ENCODE peak calls at places on chromosomes 6 and 20, in five cellular contexts. B, J, D, M and S are unnamed samples.

GRCh38 chr6:16800942-16801341 is 39.7 kb upstream of the ATXN1 start:
- DNase-seq in M (no peak), D (no peak), B (no peak), J (peak), S (no peak)

GRCh38 chr20:4829494-4830211 is 107.9 kb downstream of the PRND start:
- DNase-seq in D (no peak), B (no peak), J (no peak), M (no peak), S (no peak)

GRCh38 chr20:49569403-49570115 is 1.6 kb upstream of the PTGIS start:
- DNase-seq in J (peak), B (no peak), M (no peak), D (no peak), S (no peak)

GRCh38 chr6:13863699-13864155 is 49.4 kb upstream of the MCUR1 start:
- DNase-seq in B (no peak), D (no peak), J (no peak), M (no peak), S (peak)

GRCh38 chr6:36926711-36927110 is 27.8 kb upstream of the PI16 start:
- DNase-seq in J (no peak), D (no peak), B (no peak), M (no peak), S (no peak)

GRCh38 chr6:4253604-4254211 is 118.3 kb upstream of the ECI2 start:
- DNase-seq in D (no peak), M (no peak), J (peak), B (peak), S (peak)

GRCh38 chr20:1500496-1500895 is 9.3 kb upstream of the SIRPB2 start:
- DNase-seq in J (no peak), M (no peak), D (no peak), B (no peak), S (no peak)

GRCh38 chr6:109794201-109794926 is 103.3 kb downstream of the FIG4 start:
- DNase-seq in J (peak), D (no peak), B (no peak), M (peak), S (no peak)

GRCh38 chr20:58669287-58670006 is 18.4 kb downstream of the STX16 start:
- DNase-seq in M (no peak), J (no peak), B (no peak), D (peak), S (no peak)

GRCh38 chr6:43499028-43499815 is 10.9 kb downstream of the LRRC73 start:
- DNase-seq in M (no peak), J (no peak), D (no peak), B (no peak), S (no peak)

GRCh38 chr6:92122746-92123145 is 1296.6 kb downstream of the EPHA7 start:
- DNase-seq in J (peak), B (no peak), D (no peak), M (peak), S (no peak)

GRCh38 chr6:105135056-105135455 is 44.8 kb downstream of the POPDC3 start:
- DNase-seq in M (peak), B (peak), J (peak), D (no peak), S (no peak)

GRCh38 chr6:14333556-14334305 is 216.2 kb downstream of the CD83 start:
- DNase-seq in D (no peak), J (peak), B (no peak), M (no peak), S (no peak)

GRCh38 chr6:135854799-135855198 is 3.3 kb downstream of the PDE7B start:
- DNase-seq in M (no peak), D (no peak), J (no peak), B (no peak), S (no peak)

GRCh38 chr6:143804835-143805239 is 38.3 kb upstream of the LTV1 start:
- DNase-seq in J (no peak), B (no peak), M (no peak), D (no peak), S (peak)

GRCh38 chr6:116828983-116829382 is at the start of gene GPRC6A:
- DNase-seq in J (no peak), B (no peak), D (no peak), M (no peak), S (no peak)

GRCh38 chr6:14113951-14114350 is 3.6 kb upstream of the CD83 start:
- DNase-seq in B (no peak), D (no peak), J (no peak), M (no peak), S (no peak)

GRCh38 chr20:41879151-41879550 is 261.0 kb upstream of the CHD6 start:
- DNase-seq in J (no peak), M (no peak), D (no peak), B (no peak), S (no peak)

GRCh38 chr20:45320948-45321595 is 13.0 kb upstream of the MATN4 start:
- DNase-seq in B (no peak), D (peak), J (no peak), M (no peak), S (no peak)

GRCh38 chr6:4693158-4693557 is 83.0 kb upstream of the CDYL start:
- DNase-seq in M (no peak), B (no peak), J (peak), D (no peak), S (no peak)

GRCh38 chr20:12112089-12112474 is 194.4 kb downstream of the BTBD3 start:
- DNase-seq in J (no peak), D (no peak), M (no peak), B (no peak), S (no peak)

GRCh38 chr20:20085071-20085470 is 32.7 kb downstream of the CFAP61 start:
- DNase-seq in M (no peak), D (no peak), J (no peak), B (no peak), S (no peak)

GRCh38 chr6:139361211-139361610 is 13.2 kb downstream of the CITED2 start:
- DNase-seq in D (no peak), B (no peak), M (no peak), J (no peak), S (no peak)

GRCh38 chr20:51067792-51068191 is 44.9 kb upstream of the KCNG1 start:
- DNase-seq in B (no peak), J (no peak), D (no peak), M (no peak), S (no peak)

GRCh38 chr6:12419626-12420272 is 129.6 kb downstream of the EDN1 start:
- DNase-seq in D (no peak), B (no peak), M (no peak), J (peak), S (no peak)

GRCh38 chr6:137811121-137811911 is 55.7 kb upstream of the TNFAIP3 start:
- DNase-seq in J (peak), M (no peak), B (peak), D (peak), S (peak)

GRCh38 chr6:4979426-4979825 is 24.4 kb downstream of the RPP40 start:
- DNase-seq in J (no peak), D (no peak), M (no peak), B (no peak), S (no peak)

GRCh38 chr20:63093966-63094766 is 87.4 kb upstream of the BHLHE23 start:
- DNase-seq in J (no peak), M (peak), D (no peak), B (no peak), S (no peak)

GRCh38 chr20:36470482-36471062 is 70.7 kb upstream of the MYL9 start:
- DNase-seq in D (no peak), J (no peak), B (no peak), M (no peak), S (no peak)

GRCh38 chr20:56752274-56752673 is 123.2 kb downstream of the TFAP2C start:
- DNase-seq in D (no peak), B (no peak), J (no peak), M (no peak), S (no peak)

GRCh38 chr20:57690525-57690924 is 19.3 kb downstream of the PMEPA1 start:
- DNase-seq in J (no peak), M (no peak), D (no peak), B (no peak), S (no peak)

GRCh38 chr6:108648186-108648585 is 87.5 kb downstream of the FOXO3 start:
- DNase-seq in B (no peak), D (no peak), M (no peak), J (no peak), S (no peak)

GRCh38 chr6:39530201-39530759 is 194.9 kb downstream of the KIF6 start:
- DNase-seq in D (peak), M (no peak), B (no peak), J (no peak), S (no peak)

GRCh38 chr20:50127587-50128519 is 14.9 kb upstream of the UBE2V1 start:
- DNase-seq in J (no peak), D (no peak), B (no peak), M (no peak), S (no peak)

DNA sequence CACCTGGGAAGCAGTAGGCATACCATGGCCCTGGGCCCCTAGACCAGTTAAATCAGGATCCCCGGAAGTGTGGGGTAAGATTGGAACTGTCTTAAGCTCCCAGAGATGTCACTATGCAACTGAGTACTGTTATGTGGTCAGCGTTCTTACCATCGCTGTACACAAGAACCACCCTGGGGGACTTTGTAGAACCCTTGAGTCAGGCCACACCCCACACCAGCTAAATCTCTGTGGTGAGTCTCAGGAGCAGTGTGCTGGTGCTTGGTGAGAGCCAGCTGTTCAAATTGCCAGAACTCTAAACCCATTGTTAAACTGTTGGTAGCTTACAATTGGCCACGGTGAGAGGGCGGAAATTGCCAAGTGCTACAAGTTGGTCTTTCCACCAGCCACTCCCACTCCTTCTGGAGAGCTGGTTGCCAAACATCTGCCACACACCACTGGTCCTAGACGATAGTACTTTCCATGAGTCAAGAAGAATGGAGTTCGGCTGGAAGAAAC is 80.6 kb upstream of the SYNDIG1 start:
- DNase-seq in J (no peak), B (no peak), M (no peak), D (no peak), S (no peak)
- H3K27ac ChIP-seq in J (no peak), B (no peak), M (no peak), D (no peak), S (no peak)

DNA sequence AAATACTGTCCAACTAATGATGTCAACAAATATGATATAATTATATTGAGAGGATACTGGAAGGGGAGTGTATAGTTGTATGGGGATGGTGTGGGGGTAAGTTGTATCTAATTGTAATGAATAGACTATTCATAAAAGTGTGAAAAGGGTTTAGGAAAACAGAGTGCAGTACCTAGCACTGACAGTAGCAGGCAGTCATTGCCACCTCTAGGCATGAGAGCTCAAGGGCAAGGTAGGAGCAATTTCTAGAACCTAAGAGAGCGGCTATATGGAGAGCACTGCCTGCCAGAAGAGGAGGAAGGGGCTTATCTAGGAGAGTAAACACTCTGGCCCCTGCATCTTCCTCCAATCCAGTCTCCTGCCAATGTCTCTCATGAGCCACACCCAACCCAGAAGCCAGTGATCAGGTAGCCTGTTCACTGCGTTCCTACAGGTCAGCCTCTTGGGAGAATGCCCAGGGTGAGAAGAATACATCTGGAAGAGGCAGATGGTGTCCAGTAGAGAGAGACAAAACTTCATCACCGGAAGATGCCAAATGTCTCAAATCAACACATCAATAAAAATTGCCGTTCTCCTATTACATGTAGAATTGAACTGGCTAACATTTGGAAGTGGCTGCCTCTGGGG is 200.0 kb downstream of the LY86 start:
- DNase-seq in J (no peak), B (no peak), D (no peak), M (no peak), S (peak)
- TF ChIP-seq RCOR1 in J (no peak), B (no peak), D (no peak), M (no peak), S (no peak)

GRCh38 chr6:35664945-35665344 is 23.8 kb downstream of the FKBP5 start:
- DNase-seq in B (no peak), M (no peak), D (no peak), J (peak), S (peak)

GRCh38 chr6:35668096-35668495 is 20.6 kb downstream of the FKBP5 start:
- DNase-seq in J (no peak), D (no peak), M (no peak), B (no peak), S (no peak)

GRCh38 chr6:35663447-35664235 is 25.1 kb downstream of the FKBP5 start:
- DNase-seq in M (no peak), D (no peak), J (peak), B (no peak), S (no peak)

GRCh38 chr6:35663001-35663400 is 25.7 kb downstream of the FKBP5 start:
- DNase-seq in M (no peak), B (no peak), J (peak), D (no peak), S (no peak)

GRCh38 chr6:35665573-35665972 is 23.1 kb downstream of the FKBP5 start:
- DNase-seq in D (no peak), B (no peak), M (no peak), J (no peak), S (no peak)
- H3K27ac ChIP-seq in D (no peak), B (no peak), M (no peak), J (no peak), S (peak)

DNA sequence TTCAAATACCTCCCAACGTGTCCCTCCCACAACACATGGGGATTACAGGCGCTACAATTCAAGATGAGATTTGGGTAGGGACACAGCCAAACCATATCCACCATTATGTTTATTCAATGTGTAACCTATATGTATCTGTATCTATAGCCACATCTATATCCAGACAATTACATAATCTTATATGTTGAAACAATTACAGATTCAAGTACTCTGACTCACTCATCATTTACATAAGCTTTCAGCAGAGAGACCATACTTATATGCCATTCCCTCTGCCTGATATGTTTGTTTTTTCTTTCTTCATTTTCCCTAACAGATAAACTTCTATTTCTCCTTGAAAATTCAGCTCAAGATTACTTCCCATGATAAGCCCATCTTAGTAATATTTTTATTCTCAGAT is 163.6 kb downstream of the LAMA2 start:
- DNase-seq in B (no peak), D (no peak), J (no peak), M (no peak), S (no peak)
- TF ChIP-seq RCOR1 in B (no peak), D (no peak), J (no peak), M (no peak), S (no peak)

DNA sequence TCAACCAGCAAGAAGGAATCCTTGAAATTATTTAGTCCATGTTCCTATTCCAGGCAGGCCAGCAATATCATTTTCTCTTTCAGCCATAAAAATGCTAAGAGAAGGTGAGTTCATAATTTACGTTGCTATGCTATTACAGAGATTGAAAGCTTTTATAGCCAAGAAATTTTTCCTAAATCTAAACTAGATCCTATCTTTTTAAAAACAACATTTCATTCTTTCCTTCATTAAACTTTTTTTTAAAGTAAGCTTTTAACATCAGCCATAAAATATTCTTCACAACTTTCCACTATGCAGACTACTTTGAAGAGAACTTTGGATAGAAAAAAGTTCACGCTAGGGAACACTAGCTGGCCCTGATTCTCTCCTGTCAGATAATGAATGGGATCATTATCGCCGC is 159.8 kb downstream of the RPS12 start:
- DNase-seq in B (no peak), D (no peak), M (no peak), J (no peak), S (no peak)
- H3K27ac ChIP-seq in B (no peak), D (no peak), M (no peak), J (no peak), S (no peak)

DNA sequence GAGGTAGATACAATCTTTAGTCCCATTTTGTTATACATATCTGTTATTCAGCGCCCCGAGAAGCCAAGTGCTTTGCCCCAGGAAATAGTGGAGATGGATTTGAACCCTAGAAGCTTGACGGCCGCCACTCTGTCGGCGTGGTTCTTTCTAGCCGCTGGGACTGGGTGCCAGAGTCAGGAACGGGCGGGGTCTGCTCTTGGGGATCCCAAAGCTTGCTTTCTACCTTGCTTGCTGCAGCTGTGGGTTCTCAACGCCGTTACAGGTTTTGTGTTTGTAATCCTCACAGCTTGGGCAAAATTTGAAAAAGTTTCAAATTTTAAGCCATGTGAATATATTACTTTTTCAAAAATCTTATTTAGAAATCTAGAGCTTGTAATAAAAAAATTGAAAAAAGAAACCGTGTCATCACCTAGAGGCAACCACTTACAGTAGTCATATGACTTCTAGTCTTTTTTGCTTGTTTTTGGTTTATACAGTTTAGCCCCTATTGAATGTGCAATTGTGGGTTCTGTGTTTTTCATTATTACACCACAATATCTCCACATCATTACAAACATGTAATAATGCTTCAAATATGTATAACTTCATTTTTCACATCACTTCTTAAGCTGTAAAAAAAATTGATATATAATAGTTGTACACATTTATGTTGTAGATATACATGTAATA is 786 bp downstream of the DYNLRB1 start:
- DNase-seq in M (peak), D (no peak), J (no peak), B (no peak), S (peak)
- TF ChIP-seq RCOR1 in M (no peak), D (peak), J (no peak), B (no peak), S (no peak)